ENCODE peak calls at places on chromosomes 11 and 22, in ten cellular contexts. One of them, this sample, is unnamed.

GRCh38 chr11:20351151-20351550 is 12.4 kb upstream of the HTATIP2 start:
- DNase-seq in trophoblast cell: no peak
- DNase-seq in neural progenitor cell: no peak
- DNase-seq in PC-3: no peak
- DNase-seq in SK-N-SH: no peak
- DNase-seq in mammary epithelial cell: peak; percentile 23
- DNase-seq in mesendoderm: no peak
- DNase-seq in endothelial cell of umbilical vein: no peak
- DNase-seq in colonic mucosa: no peak
- DNase-seq in mesenchymal stem cell: no peak
- DNase-seq in this sample: no peak

GRCh38 chr11:8963569-8964323 is 496 bp downstream of the TMEM9B start:
- DNase-seq in trophoblast cell: peak; percentile 82
- DNase-seq in neural progenitor cell: peak; percentile 85
- DNase-seq in PC-3: peak; percentile 70
- DNase-seq in SK-N-SH: peak; percentile 85
- DNase-seq in mammary epithelial cell: no peak
- DNase-seq in mesendoderm: peak; percentile 91
- DNase-seq in endothelial cell of umbilical vein: no peak
- DNase-seq in colonic mucosa: peak; percentile 90
- DNase-seq in mesenchymal stem cell: no peak
- DNase-seq in this sample: peak; percentile 74

GRCh38 chr11:82653752-82654151 is 79.9 kb downstream of the FAM181B start:
- DNase-seq in trophoblast cell: no peak
- DNase-seq in neural progenitor cell: no peak
- DNase-seq in PC-3: no peak
- DNase-seq in SK-N-SH: no peak
- DNase-seq in mammary epithelial cell: no peak
- DNase-seq in mesendoderm: peak; percentile 11
- DNase-seq in endothelial cell of umbilical vein: no peak
- DNase-seq in colonic mucosa: no peak
- DNase-seq in mesenchymal stem cell: no peak
- DNase-seq in this sample: no peak

GRCh38 chr11:113014262-113014661 is 53.0 kb downstream of the NCAM1 start:
- DNase-seq in trophoblast cell: no peak
- DNase-seq in neural progenitor cell: no peak
- DNase-seq in PC-3: no peak
- DNase-seq in SK-N-SH: peak; percentile 69
- DNase-seq in mammary epithelial cell: no peak
- DNase-seq in mesendoderm: no peak
- DNase-seq in endothelial cell of umbilical vein: no peak
- DNase-seq in colonic mucosa: no peak
- DNase-seq in mesenchymal stem cell: peak; percentile 33
- DNase-seq in this sample: no peak

GRCh38 chr11:10476927-10477689 is 22.0 kb downstream of the AMPD3 start:
- DNase-seq in trophoblast cell: no peak
- DNase-seq in neural progenitor cell: no peak
- DNase-seq in PC-3: no peak
- DNase-seq in SK-N-SH: no peak
- DNase-seq in mammary epithelial cell: no peak
- DNase-seq in mesendoderm: no peak
- DNase-seq in endothelial cell of umbilical vein: no peak
- DNase-seq in colonic mucosa: no peak
- DNase-seq in mesenchymal stem cell: no peak
- DNase-seq in this sample: no peak

GRCh38 chr11:79485694-79486093 is 44.9 kb upstream of the TENM4 start:
- DNase-seq in trophoblast cell: no peak
- DNase-seq in neural progenitor cell: peak; percentile 40
- DNase-seq in PC-3: no peak
- DNase-seq in SK-N-SH: no peak
- DNase-seq in mammary epithelial cell: no peak
- DNase-seq in mesendoderm: peak; percentile 49
- DNase-seq in endothelial cell of umbilical vein: no peak
- DNase-seq in colonic mucosa: no peak
- DNase-seq in mesenchymal stem cell: no peak
- DNase-seq in this sample: no peak

GRCh38 chr11:119155733-119156492 is 7.1 kb downstream of the ABCG4 start:
- DNase-seq in trophoblast cell: no peak
- DNase-seq in neural progenitor cell: peak; percentile 40
- DNase-seq in PC-3: peak; percentile 36
- DNase-seq in SK-N-SH: peak; percentile 67
- DNase-seq in mammary epithelial cell: no peak
- DNase-seq in mesendoderm: peak; percentile 43
- DNase-seq in endothelial cell of umbilical vein: no peak
- DNase-seq in colonic mucosa: peak; percentile 41
- DNase-seq in mesenchymal stem cell: no peak
- DNase-seq in this sample: peak; percentile 21

GRCh38 chr11:77833302-77833701 is 12.4 kb downstream of the AAMDC start:
- DNase-seq in trophoblast cell: no peak
- DNase-seq in neural progenitor cell: no peak
- DNase-seq in PC-3: no peak
- DNase-seq in SK-N-SH: no peak
- DNase-seq in mammary epithelial cell: no peak
- DNase-seq in mesendoderm: no peak
- DNase-seq in endothelial cell of umbilical vein: no peak
- DNase-seq in colonic mucosa: no peak
- DNase-seq in mesenchymal stem cell: no peak
- DNase-seq in this sample: no peak

GRCh38 chr11:134684576-134684975 is 272.5 kb upstream of the B3GAT1 start:
- DNase-seq in trophoblast cell: no peak
- DNase-seq in neural progenitor cell: no peak
- DNase-seq in PC-3: no peak
- DNase-seq in SK-N-SH: no peak
- DNase-seq in mammary epithelial cell: no peak
- DNase-seq in mesendoderm: no peak
- DNase-seq in endothelial cell of umbilical vein: no peak
- DNase-seq in colonic mucosa: no peak
- DNase-seq in mesenchymal stem cell: no peak
- DNase-seq in this sample: no peak

GRCh38 chr11:2915473-2915872 is 13.7 kb downstream of the PHLDA2 start:
- DNase-seq in trophoblast cell: no peak
- DNase-seq in neural progenitor cell: no peak
- DNase-seq in PC-3: no peak
- DNase-seq in SK-N-SH: no peak
- DNase-seq in mammary epithelial cell: no peak
- DNase-seq in mesendoderm: no peak
- DNase-seq in endothelial cell of umbilical vein: no peak
- DNase-seq in colonic mucosa: no peak
- DNase-seq in mesenchymal stem cell: no peak
- DNase-seq in this sample: no peak

GRCh38 chr11:2913776-2914474 is 15.3 kb downstream of the PHLDA2 start:
- DNase-seq in trophoblast cell: no peak
- DNase-seq in neural progenitor cell: no peak
- DNase-seq in PC-3: no peak
- DNase-seq in SK-N-SH: no peak
- DNase-seq in mammary epithelial cell: no peak
- DNase-seq in mesendoderm: no peak
- DNase-seq in endothelial cell of umbilical vein: no peak
- DNase-seq in colonic mucosa: no peak
- DNase-seq in mesenchymal stem cell: no peak
- DNase-seq in this sample: no peak

GRCh38 chr11:2913029-2913431 is 16.2 kb downstream of the PHLDA2 start:
- DNase-seq in trophoblast cell: no peak
- DNase-seq in neural progenitor cell: no peak
- DNase-seq in PC-3: peak; percentile 26
- DNase-seq in SK-N-SH: peak; percentile 45
- DNase-seq in mammary epithelial cell: no peak
- DNase-seq in mesendoderm: peak; percentile 53
- DNase-seq in endothelial cell of umbilical vein: no peak
- DNase-seq in colonic mucosa: no peak
- DNase-seq in mesenchymal stem cell: peak; percentile 71
- DNase-seq in this sample: peak; percentile 24

GRCh38 chr11:2916114-2916891 is 12.9 kb downstream of the PHLDA2 start:
- DNase-seq in trophoblast cell: no peak
- DNase-seq in neural progenitor cell: no peak
- DNase-seq in PC-3: no peak
- DNase-seq in SK-N-SH: peak; percentile 42
- DNase-seq in mammary epithelial cell: no peak
- DNase-seq in mesendoderm: no peak
- DNase-seq in endothelial cell of umbilical vein: no peak
- DNase-seq in colonic mucosa: no peak
- DNase-seq in mesenchymal stem cell: no peak
- DNase-seq in this sample: no peak

DNA sequence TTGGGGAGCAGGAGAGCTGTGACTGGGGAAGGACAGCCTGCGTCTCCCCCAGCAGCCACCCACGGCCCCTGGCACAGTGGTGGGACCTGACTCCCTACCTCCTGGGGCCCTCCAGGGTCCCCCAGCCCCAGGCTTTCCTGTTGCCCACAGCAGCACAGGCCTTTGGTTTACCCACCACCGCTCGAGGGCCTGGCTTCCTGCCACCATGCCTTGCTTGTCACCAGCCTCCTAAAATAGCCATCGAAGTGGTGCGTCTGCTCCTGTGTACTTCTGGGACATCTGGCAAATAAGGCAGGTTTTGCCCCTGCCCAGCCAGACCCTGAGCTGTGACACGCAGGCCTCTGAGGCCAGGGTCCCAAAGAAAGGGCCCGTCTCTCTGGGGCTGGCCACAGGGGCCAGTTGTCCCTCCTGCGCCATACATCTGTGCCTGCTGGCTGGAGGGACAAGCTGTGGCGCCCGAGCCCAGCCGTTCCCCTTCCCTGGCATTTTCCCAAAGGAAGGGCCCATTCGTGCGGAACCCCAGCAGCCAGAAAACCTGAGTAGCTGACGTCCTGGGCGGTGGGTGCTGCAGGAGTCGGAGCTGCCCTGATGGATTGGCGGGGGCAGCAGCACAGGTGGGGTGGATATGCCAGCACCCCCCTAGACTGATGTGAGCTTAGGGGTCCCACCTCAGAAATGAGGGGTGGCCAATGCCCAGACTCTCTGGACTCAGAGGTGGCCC is 14.6 kb downstream of the PHLDA2 start:
- DNase-seq in trophoblast cell: no peak
- DNase-seq in neural progenitor cell: no peak
- DNase-seq in PC-3: no peak
- DNase-seq in SK-N-SH: peak; percentile 87
- DNase-seq in mammary epithelial cell: no peak
- DNase-seq in mesendoderm: no peak
- DNase-seq in endothelial cell of umbilical vein: no peak
- DNase-seq in colonic mucosa: no peak
- DNase-seq in mesenchymal stem cell: no peak
- DNase-seq in this sample: no peak
- H3K4me3 ChIP-seq in trophoblast cell: no peak overlapping the region
- H3K4me3 ChIP-seq in neural progenitor cell: no peak overlapping the region
- H3K4me3 ChIP-seq in PC-3: no peak overlapping the region
- H3K4me3 ChIP-seq in SK-N-SH: no peak overlapping the region
- H3K4me3 ChIP-seq in mammary epithelial cell: no peak overlapping the region
- H3K4me3 ChIP-seq in mesendoderm: no peak overlapping the region
- H3K4me3 ChIP-seq in endothelial cell of umbilical vein: no peak overlapping the region
- H3K4me3 ChIP-seq in colonic mucosa: no peak overlapping the region
- H3K4me3 ChIP-seq in mesenchymal stem cell: no peak overlapping the region
- H3K4me3 ChIP-seq in this sample: no peak overlapping the region

DNA sequence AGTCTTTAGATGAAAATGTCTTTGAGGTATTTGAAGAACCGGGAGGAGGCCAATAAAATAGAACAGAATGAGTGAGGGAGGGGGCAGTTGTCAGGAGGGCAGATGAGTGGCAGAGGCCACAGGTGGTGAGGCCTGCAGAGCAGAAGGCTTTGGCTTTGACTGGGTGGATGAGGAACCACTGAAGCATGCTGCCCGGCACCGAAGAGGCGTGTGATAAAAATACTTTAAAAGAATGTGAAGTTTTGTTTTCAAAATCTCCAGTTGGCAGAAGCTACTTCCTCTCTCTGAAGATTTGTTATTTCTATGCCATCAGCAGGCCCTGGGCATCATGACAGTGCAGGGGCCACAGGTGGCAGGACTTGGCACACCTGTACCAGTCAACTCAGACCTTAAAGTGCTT is 6.3 kb downstream of the MS4A12 start:
- DNase-seq in trophoblast cell: no peak
- DNase-seq in neural progenitor cell: no peak
- DNase-seq in PC-3: no peak
- DNase-seq in SK-N-SH: no peak
- DNase-seq in mammary epithelial cell: peak; percentile 4
- DNase-seq in mesendoderm: no peak
- DNase-seq in endothelial cell of umbilical vein: no peak
- DNase-seq in colonic mucosa: peak; percentile 56
- DNase-seq in mesenchymal stem cell: no peak
- DNase-seq in this sample: no peak
- H3K9ac ChIP-seq in trophoblast cell: no peak overlapping the region
- H3K9ac ChIP-seq in neural progenitor cell: no peak overlapping the region
- H3K9ac ChIP-seq in PC-3: no peak overlapping the region
- H3K9ac ChIP-seq in SK-N-SH: no peak overlapping the region
- H3K9ac ChIP-seq in mammary epithelial cell: no peak overlapping the region
- H3K9ac ChIP-seq in mesendoderm: no peak overlapping the region
- H3K9ac ChIP-seq in endothelial cell of umbilical vein: no peak overlapping the region
- H3K9ac ChIP-seq in colonic mucosa: peak overlapping the region; percentile 43
- H3K9ac ChIP-seq in mesenchymal stem cell: no peak overlapping the region
- H3K9ac ChIP-seq in this sample: no peak overlapping the region

GRCh38 chr11:129281471-129282268 is 89.5 kb upstream of the ARHGAP32 start:
- DNase-seq in trophoblast cell: no peak
- DNase-seq in neural progenitor cell: no peak
- DNase-seq in PC-3: no peak
- DNase-seq in SK-N-SH: no peak
- DNase-seq in mammary epithelial cell: no peak
- DNase-seq in mesendoderm: no peak
- DNase-seq in endothelial cell of umbilical vein: no peak
- DNase-seq in colonic mucosa: no peak
- DNase-seq in mesenchymal stem cell: no peak
- DNase-seq in this sample: no peak
- H3K4me1 ChIP-seq in trophoblast cell: peaks cover 10% of the 10 kb centered on the region
- H3K4me1 ChIP-seq in neural progenitor cell: peaks cover 14% of the 10 kb centered on the region
- H3K4me1 ChIP-seq in PC-3: peaks cover 69% of the 10 kb centered on the region
- H3K4me1 ChIP-seq in SK-N-SH: peaks cover 12% of the 10 kb centered on the region
- H3K4me1 ChIP-seq in mammary epithelial cell: peaks cover 25% of the 10 kb centered on the region
- H3K4me1 ChIP-seq in mesendoderm: peaks cover 4% of the 10 kb centered on the region
- H3K4me1 ChIP-seq in endothelial cell of umbilical vein: peaks cover 8% of the 10 kb centered on the region
- H3K4me1 ChIP-seq in colonic mucosa: peaks cover 9% of the 10 kb centered on the region
- H3K4me1 ChIP-seq in mesenchymal stem cell: peaks cover 7% of the 10 kb centered on the region
- H3K4me1 ChIP-seq in this sample: peaks cover 45% of the 10 kb centered on the region

DNA sequence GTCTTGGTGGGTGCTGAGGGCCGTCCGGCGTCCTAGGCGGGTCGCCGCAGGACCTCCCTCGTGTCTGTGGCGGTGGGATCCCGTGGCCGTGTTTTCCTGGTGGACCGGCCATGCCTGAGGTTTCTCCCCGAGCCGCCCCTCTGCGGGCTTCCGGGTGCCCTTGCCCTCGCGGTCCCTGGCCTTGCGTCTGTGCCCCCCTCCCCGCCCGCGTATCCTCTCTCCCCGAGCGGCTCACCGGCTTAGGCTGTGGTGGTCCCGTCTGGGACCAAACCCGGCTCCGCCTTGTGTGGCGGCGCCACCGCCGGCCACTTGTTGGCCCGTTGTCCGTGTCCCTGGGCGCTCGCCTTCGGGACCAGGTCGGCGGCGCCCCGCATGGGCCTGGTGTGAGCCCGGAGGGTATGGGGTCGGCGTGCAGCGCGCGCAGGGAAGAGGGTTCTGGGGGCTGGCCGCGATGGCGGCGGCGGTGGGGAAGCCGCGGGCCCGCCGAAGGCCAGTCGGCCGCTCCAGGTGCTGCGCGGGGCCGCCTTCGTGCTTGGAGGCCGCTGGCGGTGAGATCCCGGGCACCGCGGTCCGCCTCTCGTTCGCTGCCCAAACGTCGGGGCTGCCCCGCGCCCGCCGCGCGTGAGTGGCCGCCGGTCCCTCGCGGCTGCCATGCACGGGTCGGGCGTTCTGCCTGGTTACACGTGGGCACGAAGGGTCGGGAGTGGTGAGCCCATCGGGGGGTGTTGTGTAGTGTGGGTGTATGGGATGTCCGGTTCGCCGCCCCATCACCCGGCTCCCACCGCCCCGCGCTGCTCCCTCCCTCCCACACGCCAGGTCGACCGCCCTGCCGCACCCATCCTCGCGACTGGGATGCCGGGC is 3899.1 kb upstream of the OR11H1 start:
- DNase-seq in trophoblast cell: no peak
- DNase-seq in neural progenitor cell: no peak
- DNase-seq in PC-3: no peak
- DNase-seq in SK-N-SH: no peak
- DNase-seq in mammary epithelial cell: no peak
- DNase-seq in mesendoderm: no peak
- DNase-seq in endothelial cell of umbilical vein: no peak
- DNase-seq in colonic mucosa: no peak
- DNase-seq in mesenchymal stem cell: no peak
- DNase-seq in this sample: no peak
- H3K4me3 ChIP-seq in trophoblast cell: no peak overlapping the region
- H3K4me3 ChIP-seq in neural progenitor cell: no peak overlapping the region
- H3K4me3 ChIP-seq in PC-3: no peak overlapping the region
- H3K4me3 ChIP-seq in SK-N-SH: no peak overlapping the region
- H3K4me3 ChIP-seq in mammary epithelial cell: no peak overlapping the region
- H3K4me3 ChIP-seq in mesendoderm: no peak overlapping the region
- H3K4me3 ChIP-seq in endothelial cell of umbilical vein: no peak overlapping the region
- H3K4me3 ChIP-seq in colonic mucosa: no peak overlapping the region
- H3K4me3 ChIP-seq in mesenchymal stem cell: no peak overlapping the region
- H3K4me3 ChIP-seq in this sample: no peak overlapping the region

This sample was measured in adipocyte.